ENCODE peak calls at places on chromosome 14, in five cellular contexts. One of them, this sample, is unnamed.

GRCh38 chr14:52040598-52040997 is 28.3 kb downstream of the NID2 start:
- DNase-seq in stimulated activated CD4-positive, alpha-beta T cell treated with anti-CD3 and anti-CD28 coated beads, Interleukin-1b, Interleukin-23, amount 100 ng/mL, for 4 hours: no peak
- DNase-seq in T follicular helper cell: no peak
- DNase-seq in activated B cell treated with CpG ODN at 0.5 μM for 24 hours: no peak
- DNase-seq in SW 1271: no peak
- DNase-seq in this sample: no peak

GRCh38 chr14:54170301-54170700 is 213.7 kb upstream of the BMP4 start:
- DNase-seq in stimulated activated CD4-positive, alpha-beta T cell treated with anti-CD3 and anti-CD28 coated beads, Interleukin-1b, Interleukin-23, amount 100 ng/mL, for 4 hours: no peak
- DNase-seq in SW 1271: no peak
- DNase-seq in T follicular helper cell: no peak
- DNase-seq in activated B cell treated with CpG ODN at 0.5 μM for 24 hours: no peak
- DNase-seq in this sample: no peak

GRCh38 chr14:24051789-24052655 is at the start of gene CARMIL3:
- DNase-seq in T follicular helper cell: peak; percentile 30
- DNase-seq in activated B cell treated with CpG ODN at 0.5 μM for 24 hours: peak; percentile 69
- DNase-seq in SW 1271: peak; percentile 18
- DNase-seq in stimulated activated CD4-positive, alpha-beta T cell treated with anti-CD3 and anti-CD28 coated beads, Interleukin-1b, Interleukin-23, amount 100 ng/mL, for 4 hours: peak; percentile 59
- DNase-seq in this sample: no peak

GRCh38 chr14:20583908-20584307 is 3.9 kb downstream of the RNASE11 start:
- DNase-seq in stimulated activated CD4-positive, alpha-beta T cell treated with anti-CD3 and anti-CD28 coated beads, Interleukin-1b, Interleukin-23, amount 100 ng/mL, for 4 hours: no peak
- DNase-seq in activated B cell treated with CpG ODN at 0.5 μM for 24 hours: no peak
- DNase-seq in SW 1271: no peak
- DNase-seq in T follicular helper cell: no peak
- DNase-seq in this sample: no peak

GRCh38 chr14:54444701-54445100 is 3.5 kb upstream of the CNIH1 start:
- DNase-seq in activated B cell treated with CpG ODN at 0.5 μM for 24 hours: no peak
- DNase-seq in stimulated activated CD4-positive, alpha-beta T cell treated with anti-CD3 and anti-CD28 coated beads, Interleukin-1b, Interleukin-23, amount 100 ng/mL, for 4 hours: no peak
- DNase-seq in SW 1271: no peak
- DNase-seq in T follicular helper cell: no peak
- DNase-seq in this sample: no peak

GRCh38 chr14:104689620-104690265 is 325 bp downstream of the INF2 start:
- DNase-seq in stimulated activated CD4-positive, alpha-beta T cell treated with anti-CD3 and anti-CD28 coated beads, Interleukin-1b, Interleukin-23, amount 100 ng/mL, for 4 hours: no peak
- DNase-seq in SW 1271: no peak
- DNase-seq in T follicular helper cell: no peak
- DNase-seq in activated B cell treated with CpG ODN at 0.5 μM for 24 hours: no peak
- DNase-seq in this sample: no peak

GRCh38 chr14:74907744-74908143 is 15.3 kb downstream of the RPS6KL1 start:
- DNase-seq in stimulated activated CD4-positive, alpha-beta T cell treated with anti-CD3 and anti-CD28 coated beads, Interleukin-1b, Interleukin-23, amount 100 ng/mL, for 4 hours: no peak
- DNase-seq in T follicular helper cell: no peak
- DNase-seq in SW 1271: no peak
- DNase-seq in activated B cell treated with CpG ODN at 0.5 μM for 24 hours: no peak
- DNase-seq in this sample: no peak

GRCh38 chr14:73295198-73295796 is 58.0 kb downstream of the PAPLN start:
- DNase-seq in activated B cell treated with CpG ODN at 0.5 μM for 24 hours: no peak
- DNase-seq in stimulated activated CD4-positive, alpha-beta T cell treated with anti-CD3 and anti-CD28 coated beads, Interleukin-1b, Interleukin-23, amount 100 ng/mL, for 4 hours: no peak
- DNase-seq in SW 1271: peak; percentile 51
- DNase-seq in T follicular helper cell: no peak
- DNase-seq in this sample: peak; percentile 31

GRCh38 chr14:77323571-77323970 is 2.7 kb downstream of the GSTZ1 start:
- DNase-seq in stimulated activated CD4-positive, alpha-beta T cell treated with anti-CD3 and anti-CD28 coated beads, Interleukin-1b, Interleukin-23, amount 100 ng/mL, for 4 hours: no peak
- DNase-seq in SW 1271: no peak
- DNase-seq in T follicular helper cell: no peak
- DNase-seq in activated B cell treated with CpG ODN at 0.5 μM for 24 hours: no peak
- DNase-seq in this sample: no peak

GRCh38 chr14:100498068-100498467 is 89.1 kb downstream of the BEGAIN start:
- DNase-seq in T follicular helper cell: no peak
- DNase-seq in stimulated activated CD4-positive, alpha-beta T cell treated with anti-CD3 and anti-CD28 coated beads, Interleukin-1b, Interleukin-23, amount 100 ng/mL, for 4 hours: no peak
- DNase-seq in activated B cell treated with CpG ODN at 0.5 μM for 24 hours: no peak
- DNase-seq in SW 1271: no peak
- DNase-seq in this sample: no peak

GRCh38 chr14:105938055-105938863 is 411.9 kb downstream of the TMEM121 start:
- DNase-seq in activated B cell treated with CpG ODN at 0.5 μM for 24 hours: no peak
- DNase-seq in SW 1271: no peak
- DNase-seq in T follicular helper cell: no peak
- DNase-seq in stimulated activated CD4-positive, alpha-beta T cell treated with anti-CD3 and anti-CD28 coated beads, Interleukin-1b, Interleukin-23, amount 100 ng/mL, for 4 hours: no peak
- DNase-seq in this sample: no peak

GRCh38 chr14:81269100-81269978 is 48.6 kb upstream of the GTF2A1 start:
- DNase-seq in T follicular helper cell: no peak
- DNase-seq in activated B cell treated with CpG ODN at 0.5 μM for 24 hours: no peak
- DNase-seq in stimulated activated CD4-positive, alpha-beta T cell treated with anti-CD3 and anti-CD28 coated beads, Interleukin-1b, Interleukin-23, amount 100 ng/mL, for 4 hours: no peak
- DNase-seq in SW 1271: peak; percentile 63
- DNase-seq in this sample: peak; percentile 75

GRCh38 chr14:38836539-38836938 is 266.5 kb downstream of the SEC23A start:
- DNase-seq in stimulated activated CD4-positive, alpha-beta T cell treated with anti-CD3 and anti-CD28 coated beads, Interleukin-1b, Interleukin-23, amount 100 ng/mL, for 4 hours: no peak
- DNase-seq in SW 1271: no peak
- DNase-seq in activated B cell treated with CpG ODN at 0.5 μM for 24 hours: no peak
- DNase-seq in T follicular helper cell: no peak
- DNase-seq in this sample: no peak

GRCh38 chr14:34172477-34173368 is 221.8 kb upstream of the EGLN3 start:
- DNase-seq in stimulated activated CD4-positive, alpha-beta T cell treated with anti-CD3 and anti-CD28 coated beads, Interleukin-1b, Interleukin-23, amount 100 ng/mL, for 4 hours: no peak
- DNase-seq in T follicular helper cell: no peak
- DNase-seq in SW 1271: no peak
- DNase-seq in activated B cell treated with CpG ODN at 0.5 μM for 24 hours: no peak
- DNase-seq in this sample: no peak

GRCh38 chr14:92607702-92608429 is 94.3 kb downstream of the RIN3 start:
- DNase-seq in stimulated activated CD4-positive, alpha-beta T cell treated with anti-CD3 and anti-CD28 coated beads, Interleukin-1b, Interleukin-23, amount 100 ng/mL, for 4 hours: no peak
- DNase-seq in T follicular helper cell: no peak
- DNase-seq in activated B cell treated with CpG ODN at 0.5 μM for 24 hours: no peak
- DNase-seq in SW 1271: no peak
- DNase-seq in this sample: no peak

GRCh38 chr14:20343855-20344205 is 395 bp downstream of the PARP2 start:
- DNase-seq in T follicular helper cell: no peak
- DNase-seq in SW 1271: peak; percentile 45
- DNase-seq in stimulated activated CD4-positive, alpha-beta T cell treated with anti-CD3 and anti-CD28 coated beads, Interleukin-1b, Interleukin-23, amount 100 ng/mL, for 4 hours: no peak
- DNase-seq in activated B cell treated with CpG ODN at 0.5 μM for 24 hours: no peak
- DNase-seq in this sample: no peak

GRCh38 chr14:30440986-30441385 is 118.0 kb upstream of the G2E3 start:
- DNase-seq in activated B cell treated with CpG ODN at 0.5 μM for 24 hours: no peak
- DNase-seq in stimulated activated CD4-positive, alpha-beta T cell treated with anti-CD3 and anti-CD28 coated beads, Interleukin-1b, Interleukin-23, amount 100 ng/mL, for 4 hours: no peak
- DNase-seq in SW 1271: no peak
- DNase-seq in T follicular helper cell: no peak
- DNase-seq in this sample: no peak

GRCh38 chr14:103141117-103141796 is 18.0 kb downstream of the TNFAIP2 start:
- DNase-seq in stimulated activated CD4-positive, alpha-beta T cell treated with anti-CD3 and anti-CD28 coated beads, Interleukin-1b, Interleukin-23, amount 100 ng/mL, for 4 hours: no peak
- DNase-seq in T follicular helper cell: no peak
- DNase-seq in activated B cell treated with CpG ODN at 0.5 μM for 24 hours: no peak
- DNase-seq in SW 1271: peak; percentile 19
- DNase-seq in this sample: peak; percentile 33

GRCh38 chr14:71554959-71555612 is 377.1 kb upstream of the RGS6 start:
- DNase-seq in activated B cell treated with CpG ODN at 0.5 μM for 24 hours: no peak
- DNase-seq in SW 1271: no peak
- DNase-seq in stimulated activated CD4-positive, alpha-beta T cell treated with anti-CD3 and anti-CD28 coated beads, Interleukin-1b, Interleukin-23, amount 100 ng/mL, for 4 hours: no peak
- DNase-seq in T follicular helper cell: no peak
- DNase-seq in this sample: no peak

GRCh38 chr14:73227812-73228781 is 9.2 kb upstream of the PAPLN start:
- DNase-seq in SW 1271: no peak
- DNase-seq in activated B cell treated with CpG ODN at 0.5 μM for 24 hours: no peak
- DNase-seq in stimulated activated CD4-positive, alpha-beta T cell treated with anti-CD3 and anti-CD28 coated beads, Interleukin-1b, Interleukin-23, amount 100 ng/mL, for 4 hours: no peak
- DNase-seq in T follicular helper cell: no peak
- DNase-seq in this sample: no peak

GRCh38 chr14:105528197-105528858 is 1.9 kb downstream of the TMEM121 start:
- DNase-seq in activated B cell treated with CpG ODN at 0.5 μM for 24 hours: peak; percentile 82
- DNase-seq in stimulated activated CD4-positive, alpha-beta T cell treated with anti-CD3 and anti-CD28 coated beads, Interleukin-1b, Interleukin-23, amount 100 ng/mL, for 4 hours: peak; percentile 82
- DNase-seq in T follicular helper cell: peak; percentile 70
- DNase-seq in SW 1271: peak; percentile 48
- DNase-seq in this sample: peak; percentile 52

This sample was measured in Jurkat, Clone E6-1.